ENCODE peak calls at places on chromosome 21, in five cellular contexts. N is mammary epithelial cell, H is heart right ventricle, C is transverse colon, M is adrenal gland. I is an unnamed sample.
A peak's percentile ranks its signal among the peaks of the same experiment; 100 is the strongest.

GRCh38 chr21:25298512-25299491 is 308.5 kb downstream of the MRPL39 start:
- DNase-seq in N (no peak), H (no peak), C (no peak), M (no peak), I (no peak)

GRCh38 chr21:28332796-28333195 is 659.9 kb downstream of the LTN1 start:
- DNase-seq in N (no peak), H (no peak), C (no peak), M (no peak), I (no peak)

GRCh38 chr21:31731112-31731801 is 661 bp downstream of the SCAF4 start:
- DNase-seq in N (no peak), H (peak; percentile 34), C (peak; percentile 72), M (peak; percentile 70), I (no peak)

GRCh38 chr21:8992731-8993174 is 1528.6 kb upstream of the TPTE start:
- DNase-seq in N (no peak), H (no peak), C (no peak), M (no peak), I (no peak)

GRCh38 chr21:25385912-25386474 is 221.3 kb downstream of the MRPL39 start:
- DNase-seq in N (peak; percentile 37), H (no peak), C (no peak), M (peak; percentile 52), I (peak; percentile 47)

GRCh38 chr21:39189857-39190604 is 6.8 kb upstream of the PSMG1 start:
- DNase-seq in N (peak; percentile 53), H (no peak), C (no peak), M (no peak), I (no peak)

GRCh38 chr21:20971296-20971921 is 26.8 kb upstream of the NCAM2 start:
- DNase-seq in N (no peak), H (no peak), C (peak; percentile 23), M (peak; percentile 60), I (peak; percentile 2)

GRCh38 chr21:29053656-29054055 is 19.8 kb downstream of the CCT8 start:
- DNase-seq in N (no peak), H (no peak), C (no peak), M (no peak), I (peak; percentile 18)

GRCh38 chr21:41142051-41142795 is 25.7 kb upstream of the BACE2 start:
- DNase-seq in N (peak; percentile 92), H (peak; percentile 41), C (no peak), M (no peak), I (peak; percentile 6)

GRCh38 chr21:21860888-21861287 is 862.7 kb downstream of the NCAM2 start:
- DNase-seq in N (no peak), H (no peak), C (no peak), M (no peak), I (no peak)

GRCh38 chr21:16358021-16358420 is 628.2 kb downstream of the USP25 start:
- DNase-seq in N (no peak), H (no peak), C (no peak), M (no peak), I (no peak)

GRCh38 chr21:15935530-15935929 is 205.7 kb downstream of the USP25 start:
- DNase-seq in N (no peak), H (no peak), C (no peak), M (no peak), I (no peak)

GRCh38 chr21:28871388-28872015 is 121.2 kb downstream of the LTN1 start:
- DNase-seq in N (peak; percentile 27), H (no peak), C (peak; percentile 18), M (no peak), I (no peak)

GRCh38 chr21:42614391-42614790 is 39.0 kb upstream of the PDE9A start:
- DNase-seq in N (peak; percentile 13), H (no peak), C (no peak), M (no peak), I (no peak)

GRCh38 chr21:46645840-46646239 is 10.4 kb downstream of the PRMT2 start:
- DNase-seq in N (no peak), H (no peak), C (no peak), M (no peak), I (no peak)

GRCh38 chr21:42214921-42215320 is 4.0 kb upstream of the ABCG1 start:
- DNase-seq in N (no peak), H (no peak), C (no peak), M (no peak), I (no peak)

GRCh38 chr21:17759546-17760178 is 59.5 kb downstream of the C21orf91 start:
- DNase-seq in N (no peak), H (no peak), C (no peak), M (no peak), I (no peak)

GRCh38 chr21:42286416-42286815 is 28.8 kb downstream of the TFF3 start:
- DNase-seq in N (no peak), H (no peak), C (no peak), M (no peak), I (no peak)

GRCh38 chr21:39670741-39671140 is 58.0 kb downstream of the B3GALT5 start:
- DNase-seq in N (no peak), H (no peak), C (no peak), M (no peak), I (no peak)

GRCh38 chr21:29904359-29905282 is 35.2 kb downstream of the GRIK1 start:
- DNase-seq in N (peak; percentile 20), H (no peak), C (no peak), M (no peak), I (no peak)

GRCh38 chr21:28308516-28308915 is 684.2 kb downstream of the LTN1 start:
- DNase-seq in N (peak; percentile 58), H (no peak), C (no peak), M (no peak), I (no peak)

GRCh38 chr21:15837603-15838002 is 107.8 kb downstream of the USP25 start:
- DNase-seq in N (no peak), H (no peak), C (no peak), M (no peak), I (no peak)

GRCh38 chr21:14119038-14119437 is 91.7 kb downstream of the LIPI start:
- DNase-seq in N (no peak), H (no peak), C (no peak), M (no peak), I (no peak)

GRCh38 chr21:32316363-32317215 is 17.9 kb downstream of the MRAP start:
- DNase-seq in N (no peak), H (no peak), C (no peak), M (no peak), I (no peak)

GRCh38 chr21:31366825-31367224 is 22.8 kb upstream of the TIAM1 start:
- DNase-seq in N (peak; percentile 95), H (no peak), C (no peak), M (no peak), I (peak; percentile 48)

GRCh38 chr21:36384885-36385232 is 333 bp upstream of the CHAF1B start:
- DNase-seq in N (no peak), H (no peak), C (no peak), M (no peak), I (no peak)

GRCh38 chr21:10466200-10466599 is 55.2 kb upstream of the TPTE start:
- DNase-seq in N (no peak), H (no peak), C (no peak), M (no peak), I (no peak)

GRCh38 chr21:42219606-42220137 is 732 bp downstream of the ABCG1 start:
- DNase-seq in N (no peak), H (no peak), C (peak; percentile 38), M (peak; percentile 58), I (no peak)

GRCh38 chr21:31142600-31142999 is 104.3 kb upstream of the KRTAP19-8 start:
- DNase-seq in N (no peak), H (no peak), C (no peak), M (no peak), I (no peak)

GRCh38 chr21:43867332-43867703 is 2.3 kb downstream of the AGPAT3 start:
- DNase-seq in N (no peak), H (no peak), C (no peak), M (no peak), I (no peak)

GRCh38 chr21:43865471-43866181 is 603 bp downstream of the AGPAT3 start:
- DNase-seq in N (peak; percentile 30), H (peak; percentile 47), C (peak; percentile 76), M (peak; percentile 52), I (no peak)

GRCh38 chr21:43866233-43866632 is 1.2 kb downstream of the AGPAT3 start:
- DNase-seq in N (peak; percentile 29), H (peak; percentile 58), C (peak; percentile 58), M (peak; percentile 59), I (no peak)

GRCh38 chr21:43867936-43868335 is 2.9 kb downstream of the AGPAT3 start:
- DNase-seq in N (no peak), H (no peak), C (no peak), M (no peak), I (no peak)

GRCh38 chr21:43866659-43867331 is 1.8 kb downstream of the AGPAT3 start:
- DNase-seq in N (peak; percentile 44), H (no peak), C (peak; percentile 82), M (no peak), I (no peak)
- TF ChIP-seq CTCF in N (no peak), H (no peak), C (no peak), M (no peak), I (no peak)

GRCh38 chr21:37631319-37632117 is 264.9 kb downstream of the DYRK1A start:
- DNase-seq in N (peak; percentile 98), H (peak; percentile 41), C (no peak), M (no peak), I (no peak)
- H3K4me3 ChIP-seq in N (peak overlapping the region; percentile 2), H (no peak overlapping the region), C (no peak overlapping the region), M (no peak overlapping the region), I (no peak overlapping the region)

GRCh38 chr21:35206141-35207125 is 157.3 kb upstream of the RUNX1 start:
- DNase-seq in N (peak; percentile 65), H (no peak), C (peak; percentile 44), M (no peak), I (no peak)

GRCh38 chr21:35204125-35204524 is 155.0 kb upstream of the RUNX1 start:
- DNase-seq in N (no peak), H (no peak), C (no peak), M (no peak), I (no peak)

GRCh38 chr21:35203093-35204021 is 154.3 kb upstream of the RUNX1 start:
- DNase-seq in N (no peak), H (no peak), C (no peak), M (no peak), I (no peak)

GRCh38 chr21:35207322-35207721 is 158.2 kb upstream of the RUNX1 start:
- DNase-seq in N (no peak), H (no peak), C (no peak), M (no peak), I (no peak)

GRCh38 chr21:35204850-35205564 is 155.9 kb upstream of the RUNX1 start:
- DNase-seq in N (no peak), H (peak; percentile 88), C (peak; percentile 47), M (peak; percentile 53), I (peak; percentile 93)
- TF ChIP-seq CTCF in N (no peak), H (no peak), C (no peak), M (peak; percentile 9), I (peak; percentile 41)

GRCh38 chr21:45454924-45455315 is 50.0 kb downstream of the COL18A1 start:
- DNase-seq in N (no peak), H (no peak), C (no peak), M (no peak), I (no peak)

GRCh38 chr21:45454081-45454923 is 49.3 kb downstream of the COL18A1 start:
- DNase-seq in N (no peak), H (no peak), C (no peak), M (no peak), I (no peak)

GRCh38 chr21:45456836-45457160 is 51.8 kb downstream of the COL18A1 start:
- DNase-seq in N (no peak), H (no peak), C (no peak), M (no peak), I (no peak)

GRCh38 chr21:45456014-45456835 is 51.3 kb downstream of the COL18A1 start:
- DNase-seq in N (no peak), H (no peak), C (no peak), M (no peak), I (no peak)

GRCh38 chr21:45455321-45456013 is 50.5 kb downstream of the COL18A1 start:
- DNase-seq in N (peak; percentile 49), H (no peak), C (no peak), M (no peak), I (no peak)
- H3K4me3 ChIP-seq in N (no peak overlapping the region), H (peak overlapping the region; percentile 33), C (peak overlapping the region; percentile 12), M (no peak overlapping the region), I (peak overlapping the region; percentile 35)

I was measured in AG04450.